ENCODE peak calls at places on chromosome 14, in seven cellular contexts. B, A, K, Y, S, Z and J are unnamed samples.

GRCh38 chr14:69696633-69697557 is 70.0 kb upstream of the SRSF5 start:
- DNase-seq in B (no peak), A (peak; percentile 47), K (no peak), Y (no peak), S (no peak), Z (no peak), J (no peak)

GRCh38 chr14:24978862-24979724 is 70.9 kb downstream of the STXBP6 start:
- DNase-seq in B (no peak), A (peak; percentile 68), K (no peak), Y (peak; percentile 5), S (no peak), Z (no peak), J (peak; percentile 52)

GRCh38 chr14:69539631-69540410 is 34.9 kb downstream of the CCDC177 start:
- DNase-seq in B (no peak), A (peak; percentile 15), K (peak; percentile 30), Y (no peak), S (no peak), Z (no peak), J (no peak)

GRCh38 chr14:99581371-99581770 is 22.6 kb downstream of the CCDC85C start:
- DNase-seq in B (no peak), A (no peak), K (no peak), Y (no peak), S (no peak), Z (no peak), J (no peak)

GRCh38 chr14:64641760-64642159 is 62.5 kb upstream of the PLEKHG3 start:
- DNase-seq in B (no peak), A (no peak), K (no peak), Y (no peak), S (no peak), Z (no peak), J (no peak)

GRCh38 chr14:63960926-63961567 is 108.2 kb downstream of the SYNE2 start:
- DNase-seq in B (no peak), A (peak; percentile 75), K (no peak), Y (no peak), S (no peak), Z (no peak), J (no peak)

GRCh38 chr14:101715209-101716076 is 46.1 kb upstream of the PPP2R5C start:
- DNase-seq in B (peak; percentile 42), A (no peak), K (no peak), Y (no peak), S (no peak), Z (no peak), J (no peak)

GRCh38 chr14:55846852-55847471 is 267.0 kb downstream of the KTN1 start:
- DNase-seq in B (no peak), A (peak; percentile 63), K (no peak), Y (no peak), S (no peak), Z (no peak), J (no peak)

GRCh38 chr14:105249175-105250007 is 1.1 kb downstream of the BTBD6 start:
- DNase-seq in B (no peak), A (peak; percentile 38), K (no peak), Y (peak; percentile 16), S (no peak), Z (no peak), J (no peak)

GRCh38 chr14:106203438-106203837 is 677.1 kb downstream of the TMEM121 start:
- DNase-seq in B (no peak), A (no peak), K (no peak), Y (no peak), S (no peak), Z (no peak), J (no peak)

GRCh38 chr14:100526057-100526456 is 61.2 kb downstream of the BEGAIN start:
- DNase-seq in B (no peak), A (no peak), K (no peak), Y (no peak), S (no peak), Z (no peak), J (no peak)

GRCh38 chr14:104134061-104134965 is 4.1 kb upstream of the KIF26A start:
- DNase-seq in B (no peak), A (no peak), K (no peak), Y (no peak), S (no peak), Z (no peak), J (no peak)

GRCh38 chr14:39247256-39247655 is 13.5 kb downstream of the MIA2 start:
- DNase-seq in B (no peak), A (peak; percentile 92), K (no peak), Y (no peak), S (no peak), Z (no peak), J (no peak)

GRCh38 chr14:69901113-69901951 is 22.1 kb downstream of the SMOC1 start:
- DNase-seq in B (no peak), A (no peak), K (no peak), Y (no peak), S (no peak), Z (no peak), J (no peak)